ENCODE peak calls at places on chromosomes 3 and 15, in five cellular contexts. H is PC-9, A is HepG2, P is GM13976, X is endothelial cell. G is an unnamed sample.

GRCh38 chr3:161559177-161559998 is 62.8 kb downstream of the OTOL1 start:
- DNase-seq in H (peak; percentile 29), A (peak; percentile 27), P (no peak), X (peak; percentile 28), G (no peak)

GRCh38 chr15:70164910-70165791 is 67.4 kb upstream of the TLE3 start:
- DNase-seq in H (no peak), A (peak; percentile 25), P (no peak), X (no peak), G (no peak)

GRCh38 chr3:47370887-47371697 is 9.7 kb upstream of the PTPN23 start:
- DNase-seq in H (no peak), A (no peak), P (peak; percentile 84), X (peak; percentile 45), G (no peak)

GRCh38 chr3:132783152-132783551 is 60.9 kb upstream of the NPHP3 start:
- DNase-seq in H (no peak), A (no peak), P (no peak), X (no peak), G (no peak)

GRCh38 chr15:40922608-40923005 is 6.5 kb upstream of the DLL4 start:
- DNase-seq in H (no peak), A (no peak), P (no peak), X (no peak), G (no peak)

GRCh38 chr15:57540736-57541135 is 51.0 kb upstream of the MYZAP start:
- DNase-seq in H (no peak), A (no peak), P (peak; percentile 71), X (no peak), G (no peak)

GRCh38 chr15:62740141-62741004 is 302.2 kb upstream of the TPM1 start:
- DNase-seq in H (no peak), A (no peak), P (no peak), X (no peak), G (no peak)

GRCh38 chr15:91263632-91264477 is 163.8 kb downstream of the SV2B start:
- DNase-seq in H (no peak), A (no peak), P (no peak), X (no peak), G (no peak)

GRCh38 chr15:79769081-79769481 is 127.7 kb downstream of the MTHFS start:
- DNase-seq in H (no peak), A (peak; percentile 19), P (no peak), X (no peak), G (no peak)

GRCh38 chr3:66454464-66454859 is 46.4 kb downstream of the LRIG1 start:
- DNase-seq in H (no peak), A (no peak), P (no peak), X (no peak), G (no peak)

DNA sequence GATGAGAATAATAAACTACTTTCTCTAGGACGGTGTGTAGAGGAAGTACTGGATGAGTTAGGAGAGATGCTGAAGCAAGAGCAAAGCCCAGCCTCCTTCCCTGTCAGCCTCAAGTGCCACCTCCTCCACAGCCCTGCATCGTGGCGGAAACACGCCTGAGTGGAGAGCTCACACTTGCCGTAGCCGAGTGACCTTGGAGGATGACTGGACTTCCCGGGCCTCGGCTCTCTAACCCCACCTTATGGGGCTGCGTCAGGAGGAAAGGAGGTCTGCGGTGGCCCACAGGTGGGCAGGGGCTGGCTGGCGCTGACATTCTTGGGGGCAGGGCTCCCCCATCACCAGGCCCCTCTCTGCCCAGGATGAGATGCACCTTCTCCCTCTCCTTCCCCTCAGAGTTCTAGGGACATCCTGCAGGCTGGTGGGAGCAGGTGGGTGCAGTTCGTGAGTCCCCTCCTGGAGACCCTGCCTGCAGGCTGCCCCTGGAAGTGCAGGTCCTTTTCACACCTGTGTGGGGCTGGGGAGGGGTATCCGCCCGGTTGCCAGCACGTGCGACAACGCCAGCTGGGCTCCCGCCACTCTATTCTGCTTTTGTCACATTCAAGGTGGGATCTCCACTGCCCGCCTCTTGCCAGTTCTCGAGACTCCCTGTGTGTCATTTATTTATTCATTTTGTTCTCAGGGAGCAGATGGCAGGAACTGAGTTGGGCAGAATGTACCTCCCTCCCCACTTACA is 175.2 kb downstream of the MEGF11 start:
- DNase-seq in H (no peak), A (no peak), P (no peak), X (no peak), G (no peak)
- TF ChIP-seq CTCF in H (no peak), A (no peak), P (no peak), X (no peak), G (no peak)

DNA sequence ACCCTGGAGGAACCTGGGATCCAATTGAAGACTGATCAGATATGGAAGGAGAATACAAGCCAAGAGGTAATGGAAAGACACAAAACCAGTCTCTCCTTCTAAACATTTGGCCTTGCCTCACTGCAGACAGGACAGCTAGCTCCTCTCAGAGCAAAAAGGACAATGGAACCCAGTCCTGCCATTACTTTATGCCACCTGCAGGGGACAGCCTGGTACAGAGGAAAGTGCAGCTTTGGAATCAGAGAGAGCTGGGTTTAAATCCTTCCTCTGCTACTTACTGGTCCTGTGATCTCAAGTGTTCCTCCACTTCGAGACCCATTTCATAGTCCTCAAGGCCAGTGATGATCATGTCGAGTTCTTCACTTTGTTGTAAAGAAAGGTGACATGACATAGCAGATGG is 159.4 kb upstream of the SMAD3 start:
- DNase-seq in H (no peak), A (no peak), P (no peak), X (no peak), G (no peak)
- TF ChIP-seq CTCF in H (peak; percentile 39), A (peak; percentile 40), P (no peak), X (peak; percentile 32), G (no peak)

GRCh38 chr15:75720787-75721461 is 8.3 kb upstream of the CSPG4 start:
- DNase-seq in H (peak; percentile 85), A (peak; percentile 50), P (peak; percentile 66), X (no peak), G (no peak)
- TF ChIP-seq CTCF in H (peak; percentile 59), A (peak; percentile 69), P (no peak), X (no peak), G (no peak)

GRCh38 chr3:15974647-15975046 is 176.9 kb upstream of the ANKRD28 start:
- DNase-seq in H (no peak), A (no peak), P (no peak), X (peak; percentile 11), G (no peak)
- TF ChIP-seq CTCF in H (peak; percentile 26), A (peak; percentile 27), P (no peak), X (peak; percentile 14), G (no peak)

GRCh38 chr3:43017038-43017437 is 37.9 kb downstream of the GASK1A start:
- DNase-seq in H (no peak), A (no peak), P (no peak), X (no peak), G (no peak)
- TF ChIP-seq CTCF in H (no peak), A (no peak), P (no peak), X (no peak), G (no peak)

DNA sequence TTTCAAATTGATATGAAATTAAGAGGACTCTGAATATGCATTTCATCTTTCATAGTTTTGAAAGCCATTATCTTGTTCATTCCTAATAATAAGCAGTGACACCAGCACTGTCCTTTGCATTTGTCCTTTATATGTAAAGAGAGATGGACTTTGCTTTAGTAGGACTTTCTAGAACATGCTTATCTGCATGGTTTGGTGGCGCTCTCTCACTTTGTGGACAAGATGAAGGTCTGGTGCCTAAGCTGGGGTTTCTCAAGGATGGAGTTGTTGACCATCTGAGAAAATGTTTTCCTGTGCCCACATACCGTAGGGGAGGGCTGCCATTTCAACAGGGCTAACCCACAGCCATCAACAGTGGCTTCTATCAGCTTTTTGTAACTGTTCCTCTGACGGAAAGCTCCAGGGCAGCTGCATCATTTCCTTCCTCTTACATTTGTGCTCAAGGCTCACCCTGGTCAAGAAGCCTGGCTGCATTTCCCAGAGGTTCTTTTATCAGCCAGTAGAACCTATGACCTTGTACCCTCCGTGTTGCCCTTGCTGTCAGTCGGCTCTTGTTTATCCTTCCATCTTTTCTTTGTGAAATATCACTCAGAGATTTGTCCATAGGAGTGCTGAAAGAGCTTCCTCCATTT is 44.5 kb downstream of the ABHD2 start:
- DNase-seq in H (no peak), A (peak; percentile 42), P (no peak), X (no peak), G (no peak)
- TF ChIP-seq CTCF in H (no peak), A (no peak), P (no peak), X (no peak), G (no peak)

DNA sequence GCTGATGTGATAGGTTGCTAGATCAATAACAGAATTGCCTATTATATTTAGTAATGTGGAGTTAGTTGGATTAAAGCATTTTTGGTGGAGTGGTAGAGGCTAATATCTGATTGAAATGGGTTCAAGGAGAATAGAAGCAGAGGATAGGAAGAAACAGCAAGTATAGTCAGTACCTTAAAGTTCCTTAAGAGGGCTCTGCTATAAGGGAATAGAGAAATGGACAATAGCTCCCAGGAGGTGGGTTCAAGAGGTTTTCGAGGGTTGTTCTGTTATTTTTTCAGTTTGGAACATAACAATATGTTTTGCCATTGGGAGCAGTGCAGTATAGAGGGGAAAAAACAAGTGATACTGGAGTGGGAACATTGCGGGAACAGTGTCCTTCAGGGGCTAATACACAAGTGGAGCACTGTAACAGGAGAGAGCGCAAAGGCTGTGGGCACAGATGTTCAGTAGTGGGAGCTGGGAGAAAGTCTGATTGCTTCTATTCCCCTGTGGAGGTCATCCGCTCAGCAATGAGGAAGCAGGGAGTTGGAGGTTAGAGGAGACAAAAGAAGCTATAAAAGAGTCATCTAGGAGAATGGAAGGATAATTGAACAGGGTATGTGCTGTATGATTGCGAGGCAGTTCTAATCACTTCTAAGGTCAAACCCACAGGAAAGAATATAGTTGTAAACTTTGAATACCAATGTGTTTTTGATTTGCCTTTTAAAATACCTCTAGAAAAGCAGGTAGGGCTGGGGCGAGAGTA is 3.3 kb downstream of the MRPS11 start:
- DNase-seq in H (no peak), A (no peak), P (no peak), X (no peak), G (no peak)
- TF ChIP-seq CTCF in H (no peak), A (no peak), P (no peak), X (peak; percentile 9), G (no peak)

GRCh38 chr15:33975023-33975565 is 6.8 kb downstream of the CHRM5 start:
- DNase-seq in H (no peak), A (no peak), P (no peak), X (no peak), G (no peak)
- TF ChIP-seq CTCF in H (no peak), A (no peak), P (no peak), X (no peak), G (no peak)

GRCh38 chr3:79369306-79369705 is 398.5 kb downstream of the ROBO1 start:
- DNase-seq in H (no peak), A (no peak), P (no peak), X (no peak), G (no peak)
- TF ChIP-seq CTCF in H (no peak), A (no peak), P (no peak), X (peak; percentile 21), G (no peak)

DNA sequence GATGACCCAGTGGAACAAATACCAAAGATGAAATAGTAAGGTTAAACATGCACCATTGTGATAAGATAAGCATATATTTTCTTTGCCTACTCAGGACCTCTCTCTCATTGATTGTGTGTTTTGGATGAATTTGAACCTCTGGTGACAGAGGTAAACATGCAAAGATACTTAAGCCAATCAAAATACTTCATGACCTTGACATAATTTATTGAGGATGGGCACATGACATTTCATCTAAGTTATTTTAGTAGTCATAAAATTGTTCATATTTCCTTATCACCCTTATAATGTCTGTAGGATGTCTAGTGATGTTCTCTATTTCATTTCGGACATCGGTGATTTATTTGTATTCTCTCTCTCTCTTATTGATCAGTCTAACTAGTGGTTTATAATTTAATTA is 88.3 kb upstream of the WDR72 start:
- DNase-seq in H (no peak), A (no peak), P (no peak), X (no peak), G (no peak)
- TF ChIP-seq CTCF in H (no peak), A (no peak), P (no peak), X (no peak), G (no peak)

G was measured in activated B cell treated with CpG ODN at 0.5 μM for 24 hours.